ENCODE peak calls at places on chromosome 1, in ten cellular contexts. Q is nucleus accumbens; N is Karpas-422; H is effector memory CD8-positive, alpha-beta T cell; V is NCI-H1092; S is activated T-cell treated with anti-CD3 and anti-CD28 coated beads for 1 hour; L is stimulated activated CD4-positive, alpha-beta T cell treated with anti-CD3 and anti-CD28 coated beads, Interleukin-15, amount 100 ng/mL, for 1 hour; D is NCI-H2081; E is ELR; T is osteoblast. P is an unnamed sample.

GRCh38 chr1:43705982-43706597 is 1.2 kb upstream of the ST3GAL3 start:
- DNase-seq in T (peak), E (peak), N (peak), H (no peak), D (no peak), S (no peak), Q (no peak), V (no peak), L (no peak), P (no peak)

GRCh38 chr1:19033926-19034680 is 77.6 kb upstream of the IFFO2 start:
- DNase-seq in V (no peak), Q (no peak), D (no peak), T (peak), S (no peak), L (no peak), E (peak), H (no peak), N (no peak), P (no peak)

GRCh38 chr1:94753171-94753972 is 66.8 kb upstream of the SLC44A3 start:
- DNase-seq in Q (no peak), D (no peak), S (no peak), T (no peak), E (no peak), H (no peak), V (no peak), N (no peak), L (no peak), P (no peak)

GRCh38 chr1:234601217-234602017 is 8.6 kb downstream of the IRF2BP2 start:
- DNase-seq in L (no peak), H (peak), Q (no peak), S (no peak), D (peak), E (peak), T (peak), N (peak), V (no peak), P (no peak)

GRCh38 chr1:19067187-19067911 is 110.9 kb upstream of the IFFO2 start:
- DNase-seq in Q (peak), L (no peak), D (peak), H (no peak), S (no peak), E (no peak), T (peak), V (peak), N (no peak), P (no peak)

GRCh38 chr1:15522551-15522950 is 1.5 kb downstream of the CASP9 start:
- DNase-seq in S (no peak), N (no peak), V (no peak), H (no peak), T (no peak), E (no peak), D (no peak), L (no peak), Q (no peak), P (no peak)

GRCh38 chr1:204114606-204115005 is 37.2 kb downstream of the ETNK2 start:
- DNase-seq in L (no peak), S (no peak), E (no peak), N (no peak), V (no peak), H (no peak), D (no peak), Q (no peak), T (peak), P (no peak)

GRCh38 chr1:23483327-23484252 is at the start of gene ASAP3:
- DNase-seq in L (no peak), V (no peak), T (peak), N (no peak), S (no peak), E (peak), Q (no peak), H (peak), D (peak), P (peak)

GRCh38 chr1:175208773-175209492 is 16.4 kb upstream of the KIAA0040 start:
- DNase-seq in S (peak), E (no peak), T (no peak), L (peak), V (no peak), D (no peak), Q (no peak), N (peak), H (peak), P (no peak)

P was measured in NT2/D1.